ENCODE peak calls at places on chromosome 7, in six cellular contexts. W is NCI-H82; K is H54; F is activated CD4-positive, alpha-beta memory T cell treated with anti-CD3 and anti-CD28 coated beads, Interleukin-2, amount 10 ng/mL, durations not matched to agents 7 days and 5 days; J is GM03348; S is CD4-positive, alpha-beta memory T cell. R is an unnamed sample.

GRCh38 chr7:43650457-43651052 is 67.6 kb downstream of the STK17A start:
- DNase-seq in F (peak), W (no peak), J (peak), K (no peak), S (peak), R (peak)

GRCh38 chr7:135747366-135747765 is 1.2 kb downstream of the FAM180A start:
- DNase-seq in J (peak), K (no peak), F (no peak), W (no peak), S (no peak), R (no peak)

GRCh38 chr7:137454169-137455166 is 110.9 kb upstream of the PTN start:
- DNase-seq in W (peak), K (no peak), F (no peak), J (peak), S (peak), R (no peak)

GRCh38 chr7:151742713-151743480 is 134.0 kb downstream of the PRKAG2 start:
- DNase-seq in J (no peak), F (no peak), K (no peak), W (no peak), S (no peak), R (no peak)

GRCh38 chr7:11486271-11486670 is 345.7 kb downstream of the THSD7A start:
- DNase-seq in J (no peak), S (no peak), K (no peak), W (no peak), F (no peak), R (no peak)

GRCh38 chr7:125061776-125062397 is 132.3 kb upstream of the POT1 start:
- DNase-seq in J (peak), F (no peak), S (no peak), K (peak), W (peak), R (no peak)

GRCh38 chr7:30825215-30825720 is 54.1 kb downstream of the MINDY4 start:
- DNase-seq in K (no peak), S (no peak), W (no peak), F (no peak), J (no peak), R (no peak)

GRCh38 chr7:103571591-103571990 is 125.6 kb upstream of the SLC26A5 start:
- DNase-seq in S (no peak), J (no peak), K (no peak), F (no peak), W (no peak), R (no peak)

GRCh38 chr7:88637795-88638194 is 121.7 kb upstream of the ZNF804B start:
- DNase-seq in W (no peak), J (no peak), F (no peak), S (no peak), K (no peak), R (no peak)

GRCh38 chr7:50307368-50308012 is 3.0 kb downstream of the IKZF1 start:
- DNase-seq in W (no peak), F (peak), K (no peak), J (no peak), S (peak), R (peak)

GRCh38 chr7:4851459-4852422 is 10.1 kb downstream of the PAPOLB start:
- DNase-seq in W (no peak), J (peak), K (peak), S (no peak), F (no peak), R (no peak)

GRCh38 chr7:18889436-18889835 is 228.0 kb downstream of the TWIST1 start:
- DNase-seq in J (no peak), F (no peak), S (no peak), K (no peak), W (no peak), R (no peak)

GRCh38 chr7:89607797-89608196 is 546.5 kb upstream of the STEAP1 start:
- DNase-seq in K (no peak), S (peak), J (no peak), F (peak), W (no peak), R (peak)

GRCh38 chr7:82542665-82543064 is 99.1 kb upstream of the CACNA2D1 start:
- DNase-seq in W (no peak), F (no peak), J (peak), S (no peak), K (no peak), R (no peak)

GRCh38 chr7:106462914-106463482 is 178.2 kb upstream of the NAMPT start:
- DNase-seq in J (no peak), K (no peak), F (no peak), S (no peak), W (no peak), R (no peak)

GRCh38 chr7:121447939-121448338 is 51.8 kb upstream of the FAM3C start:
- DNase-seq in K (no peak), W (no peak), S (no peak), J (no peak), F (no peak), R (no peak)

GRCh38 chr7:33452805-33453502 is 323.6 kb downstream of the BBS9 start:
- DNase-seq in F (no peak), K (no peak), S (no peak), W (no peak), J (peak), R (no peak)

R was measured in central memory CD4-positive, alpha-beta T cell.